ENCODE peak calls at places on chromosome 17, in six cellular contexts. T is fibroblast of the aortic adventitia, G is mesothelial cell of epicardium, D is glutamatergic neuron, F is nephron progenitor cell, H is tibial nerve. C is an unnamed sample.

GRCh38 chr17:51638909-51639308 is 378.6 kb downstream of the UTP18 start:
- DNase-seq in T (no peak), G (no peak), D (no peak), F (no peak), H (no peak), C (no peak)

GRCh38 chr17:42684929-42685556 is 2.7 kb downstream of the CNTNAP1 start:
- DNase-seq in T (no peak), G (no peak), D (no peak), F (no peak), H (no peak), C (no peak)

GRCh38 chr17:49210158-49211029 is at the start of the genes ABI3 and GNGT2:
- DNase-seq in T (peak), G (no peak), D (no peak), F (peak), H (no peak), C (no peak)

GRCh38 chr17:81322271-81323082 is 27.4 kb upstream of the SLC38A10 start:
- DNase-seq in T (no peak), G (no peak), D (no peak), F (no peak), H (no peak), C (no peak)

GRCh38 chr17:27530791-27531391 is 74.6 kb downstream of the KSR1 start:
- DNase-seq in T (no peak), G (no peak), D (no peak), F (no peak), H (no peak), C (no peak)

GRCh38 chr17:31559647-31560501 is 168.4 kb downstream of the RAB11FIP4 start:
- DNase-seq in T (no peak), G (no peak), D (no peak), F (peak), H (no peak), C (no peak)

GRCh38 chr17:9895923-9896322 is 9.1 kb downstream of the RCVRN start:
- DNase-seq in T (no peak), G (no peak), D (no peak), F (no peak), H (no peak), C (no peak)

GRCh38 chr17:81516439-81516838 is 3.8 kb upstream of the ACTG1 start:
- DNase-seq in T (no peak), G (no peak), D (no peak), F (no peak), H (no peak), C (no peak)

GRCh38 chr17:30363715-30364202 is 15.0 kb upstream of the CPD start:
- DNase-seq in T (peak), G (no peak), D (no peak), F (no peak), H (no peak), C (no peak)

GRCh38 chr17:49252148-49252682 is 21.6 kb upstream of the PHOSPHO1 start:
- DNase-seq in T (peak), G (no peak), D (no peak), F (no peak), H (no peak), C (no peak)

GRCh38 chr17:64069143-64069542 is 48.7 kb upstream of the ICAM2 start:
- DNase-seq in T (no peak), G (no peak), D (no peak), F (no peak), H (no peak), C (no peak)

GRCh38 chr17:897970-898619 is 81.5 kb downstream of the NXN start:
- DNase-seq in T (no peak), G (no peak), D (no peak), F (no peak), H (no peak), C (no peak)

GRCh38 chr17:57360266-57360665 is 103.9 kb downstream of the MSI2 start:
- DNase-seq in T (no peak), G (no peak), D (no peak), F (no peak), H (no peak), C (no peak)

GRCh38 chr17:50863221-50863843 is 2.8 kb downstream of the TOB1 start:
- DNase-seq in T (peak), G (no peak), D (peak), F (peak), H (peak), C (peak)

GRCh38 chr17:78058001-78058400 is 70.6 kb downstream of the TMC6 start:
- DNase-seq in T (no peak), G (no peak), D (no peak), F (no peak), H (no peak), C (no peak)

GRCh38 chr17:655618-656017 is 59.0 kb downstream of the VPS53 start:
- DNase-seq in T (no peak), G (no peak), D (no peak), F (no peak), H (no peak), C (no peak)

GRCh38 chr17:35449371-35449931 is 885 bp upstream of the SLFN13 start:
- DNase-seq in T (peak), G (no peak), D (peak), F (peak), H (no peak), C (no peak)

GRCh38 chr17:36195474-36196098 is 972 bp downstream of the CCL3L1 start:
- DNase-seq in T (no peak), G (no peak), D (no peak), F (peak), H (no peak), C (no peak)

GRCh38 chr17:81254955-81255717 is 16.0 kb downstream of the NDUFAF8 start:
- DNase-seq in T (peak), G (no peak), D (peak), F (peak), H (peak), C (peak)

GRCh38 chr17:47741109-47741792 is 8.2 kb downstream of the TBX21 start:
- DNase-seq in T (no peak), G (no peak), D (no peak), F (no peak), H (no peak), C (no peak)

GRCh38 chr17:59641799-59642484 is 22.2 kb downstream of the CLTC start:
- DNase-seq in T (no peak), G (no peak), D (no peak), F (no peak), H (no peak), C (no peak)

GRCh38 chr17:47684535-47685193 is 9.3 kb upstream of the TBKBP1 start:
- DNase-seq in T (no peak), G (no peak), D (no peak), F (no peak), H (no peak), C (no peak)

GRCh38 chr17:1577657-1578428 is 15.3 kb upstream of the PITPNA start:
- DNase-seq in T (no peak), G (no peak), D (no peak), F (no peak), H (no peak), C (no peak)

GRCh38 chr17:80671823-80672105 is 127.1 kb downstream of the RPTOR start:
- DNase-seq in T (no peak), G (no peak), D (no peak), F (no peak), H (no peak), C (no peak)

GRCh38 chr17:30519707-30520106 is 42.5 kb downstream of the GOSR1 start:
- DNase-seq in T (peak), G (no peak), D (no peak), F (no peak), H (no peak), C (no peak)

GRCh38 chr17:74182041-74182783 is 21.3 kb upstream of the RPL38 start:
- DNase-seq in T (no peak), G (no peak), D (no peak), F (no peak), H (no peak), C (no peak)

GRCh38 chr17:74183411-74183810 is 20.1 kb upstream of the RPL38 start:
- DNase-seq in T (no peak), G (no peak), D (no peak), F (no peak), H (no peak), C (no peak)

GRCh38 chr17:74179576-74179975 is 23.9 kb upstream of the RPL38 start:
- DNase-seq in T (no peak), G (no peak), D (no peak), F (no peak), H (no peak), C (no peak)

GRCh38 chr17:74181341-74181740 is 22.1 kb upstream of the RPL38 start:
- DNase-seq in T (no peak), G (no peak), D (no peak), F (no peak), H (no peak), C (no peak)

DNA sequence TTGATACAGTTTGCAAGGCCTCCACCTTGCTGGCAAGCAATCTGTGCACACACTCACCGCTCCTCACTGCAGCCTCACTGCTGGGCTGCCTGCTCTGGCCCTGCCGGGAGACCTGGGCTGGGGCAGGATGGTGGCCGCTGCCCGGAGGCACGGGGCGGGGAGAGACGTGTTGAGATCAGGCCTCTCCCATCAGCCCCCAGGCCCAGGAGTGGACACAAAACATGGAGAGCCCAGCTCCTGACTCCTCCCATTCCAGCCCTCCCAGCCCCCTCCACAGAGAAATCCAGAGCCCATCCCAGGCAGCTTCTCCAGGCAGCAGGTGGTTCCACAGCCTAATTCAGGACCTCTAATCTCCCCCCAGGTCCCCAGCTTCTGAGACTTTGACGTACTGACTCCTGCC is 23.1 kb upstream of the RPL38 start:
- DNase-seq in T (no peak), G (no peak), D (no peak), F (no peak), H (no peak), C (no peak)
- TF ChIP-seq CTCF in T (no peak), G (no peak), D (no peak), F (no peak), H (no peak), C (no peak)

GRCh38 chr17:33647976-33648375 is 354.9 kb upstream of the ASIC2 start:
- DNase-seq in T (no peak), G (no peak), D (peak), F (peak), H (no peak), C (peak)

GRCh38 chr17:33657181-33657580 is 364.1 kb upstream of the ASIC2 start:
- DNase-seq in T (no peak), G (no peak), D (no peak), F (no peak), H (no peak), C (peak)

GRCh38 chr17:33653389-33653788 is 360.3 kb upstream of the ASIC2 start:
- DNase-seq in T (no peak), G (no peak), D (no peak), F (no peak), H (no peak), C (no peak)

DNA sequence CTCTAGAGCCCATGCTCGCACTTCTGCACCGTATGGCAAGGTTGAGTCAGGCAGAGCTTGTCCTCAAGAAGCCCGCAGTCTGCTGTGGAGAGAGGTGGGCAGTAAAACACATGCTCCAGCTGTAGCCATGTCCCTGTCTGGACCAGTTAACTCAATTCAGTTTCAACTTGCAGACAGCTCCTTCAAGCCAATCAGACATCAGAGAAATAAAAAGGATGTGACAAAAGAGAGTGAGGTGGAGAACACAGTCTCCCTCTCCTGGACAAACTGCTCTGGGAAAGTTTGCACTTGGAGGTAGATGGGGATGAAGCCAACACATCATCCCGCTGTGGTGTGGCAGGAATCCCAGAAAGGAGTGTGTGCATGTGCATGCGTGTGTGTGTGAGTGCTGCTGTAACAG is 358.5 kb upstream of the ASIC2 start:
- DNase-seq in T (no peak), G (no peak), D (no peak), F (no peak), H (no peak), C (no peak)
- TF ChIP-seq CTCF in T (no peak), G (no peak), D (no peak), F (no peak), H (no peak), C (peak)

DNA sequence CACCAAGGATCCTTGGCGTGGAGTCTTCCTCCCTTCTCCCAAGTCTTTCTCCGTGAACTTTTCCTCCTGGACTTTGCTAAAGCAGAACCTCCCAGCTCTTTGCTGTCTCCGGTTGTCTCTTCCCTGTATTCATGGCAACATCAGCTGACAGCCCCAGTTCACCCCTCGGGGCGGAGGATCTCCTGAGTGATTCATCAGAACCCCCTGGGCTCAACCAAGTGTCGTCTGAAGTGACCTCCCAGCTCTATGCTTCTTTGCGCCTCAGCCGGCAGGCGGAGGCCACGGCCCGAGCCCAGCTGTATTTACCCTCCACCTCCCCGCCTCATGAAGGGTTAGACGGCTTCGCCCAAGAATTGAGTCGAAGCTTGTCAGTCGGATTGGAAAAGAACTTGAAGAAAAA is 943 bp downstream of the CNTROB start:
- DNase-seq in T (peak), G (no peak), D (no peak), F (peak), H (no peak), C (peak)
- TF ChIP-seq CTCF in T (peak), G (no peak), D (no peak), F (no peak), H (no peak), C (peak)

GRCh38 chr17:62727916-62728672 is 80.0 kb downstream of the MARCHF10 start:
- DNase-seq in T (no peak), G (no peak), D (peak), F (no peak), H (no peak), C (no peak)
- TF ChIP-seq CTCF in T (no peak), G (no peak), D (no peak), F (no peak), H (no peak), C (no peak)

DNA sequence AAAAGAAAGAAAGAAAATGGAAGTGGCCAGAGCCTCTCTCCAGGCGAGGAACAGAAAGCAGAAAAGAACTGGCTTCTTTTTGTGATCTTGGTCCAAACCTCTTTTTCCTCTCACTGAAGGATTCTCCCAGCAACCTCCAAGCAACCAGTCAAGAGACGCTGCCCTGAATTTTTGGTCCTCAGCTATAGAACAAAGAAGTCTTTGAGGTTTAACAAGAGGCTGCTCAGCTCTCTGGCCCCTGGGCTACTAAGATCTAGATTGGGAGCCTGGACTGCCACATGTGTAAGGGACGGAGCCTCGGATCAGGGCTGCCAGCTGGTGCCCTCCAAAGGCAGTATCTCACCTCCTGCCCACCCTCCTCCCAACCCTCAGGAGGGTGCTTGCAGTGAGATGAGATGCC is 62.6 kb downstream of the AXIN2 start:
- DNase-seq in T (no peak), G (no peak), D (no peak), F (no peak), H (no peak), C (peak)
- TF ChIP-seq CTCF in T (no peak), G (no peak), D (no peak), F (no peak), H (no peak), C (no peak)

GRCh38 chr17:17783121-17783824 is 53.5 kb downstream of the SREBF1 start:
- DNase-seq in T (no peak), G (no peak), D (peak), F (peak), H (peak), C (peak)
- TF ChIP-seq CTCF in T (no peak), G (no peak), D (peak), F (no peak), H (peak), C (peak)